ENCODE peak calls at places on chromosomes 4 and X, in six cellular contexts. J, W, F, N, O and P are unnamed samples. For H4K20me1, the result is how much of the 10 kb centered on the place peaks cover.

GRCh38 chrX:19775830-19776498 is 111.4 kb downstream of the SH3KBP1 start:
- DNase-seq in J (no peak), W (no peak), F (no peak), N (no peak), O (no peak), P (no peak)

GRCh38 chr4:84498203-84499026 is 677 bp downstream of the NKX6-1 start:
- DNase-seq in J (peak), W (no peak), F (peak), N (no peak), O (no peak), P (peak)

GRCh38 chrX:20653070-20653469 is 386.4 kb upstream of the RPS6KA3 start:
- DNase-seq in J (no peak), W (no peak), F (no peak), N (no peak), O (no peak), P (no peak)

GRCh38 chr4:16544251-16544721 is 318.0 kb upstream of the TAPT1 start:
- DNase-seq in J (no peak), W (no peak), F (no peak), N (no peak), O (no peak), P (no peak)

GRCh38 chr4:117817316-117817715 is 217.0 kb upstream of the NDST3 start:
- DNase-seq in J (no peak), W (no peak), F (no peak), N (no peak), O (no peak), P (no peak)

GRCh38 chr4:156642161-156642560 is 329.4 kb downstream of the PDGFC start:
- DNase-seq in J (no peak), W (no peak), F (no peak), N (no peak), O (no peak), P (no peak)

GRCh38 chr4:2977116-2978097 is 14.0 kb downstream of the GRK4 start:
- DNase-seq in J (no peak), W (peak), F (no peak), N (peak), O (no peak), P (no peak)

GRCh38 chr4:1026115-1026514 is 14.7 kb downstream of the FGFRL1 start:
- DNase-seq in J (no peak), W (no peak), F (no peak), N (no peak), O (peak), P (peak)

GRCh38 chr4:170047774-170048354 is 21.7 kb upstream of the MFAP3L start:
- DNase-seq in J (peak), W (peak), F (peak), N (peak), O (no peak), P (peak)

GRCh38 chr4:149176019-149176418 is 639.6 kb downstream of the IQCM start:
- DNase-seq in J (peak), W (peak), F (no peak), N (no peak), O (no peak), P (no peak)

GRCh38 chr4:166594326-166594946 is 639.9 kb downstream of the SPOCK3 start:
- DNase-seq in J (peak), W (peak), F (peak), N (no peak), O (peak), P (peak)

DNA sequence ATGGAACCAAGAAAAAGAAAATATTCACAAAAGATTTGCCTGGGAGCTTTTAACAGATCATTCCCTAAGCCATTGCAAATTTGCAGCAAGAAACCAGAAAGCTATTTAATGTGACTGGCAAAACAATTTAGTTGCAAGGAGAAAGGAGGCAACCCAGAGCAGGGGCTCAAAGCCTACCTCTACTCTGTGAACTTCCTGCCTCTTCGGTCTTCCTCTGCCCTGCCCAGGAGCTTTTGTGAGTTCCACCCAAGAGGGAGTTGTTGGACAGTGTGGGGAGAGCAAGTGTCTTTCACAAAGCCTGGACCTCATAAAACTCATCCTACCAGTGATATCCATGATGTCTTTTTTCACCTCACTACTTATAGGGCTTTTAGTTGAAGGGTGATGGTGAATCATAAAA is 107.4 kb downstream of the AFF1 start:
- DNase-seq in J (no peak), W (no peak), F (no peak), N (no peak), O (no peak), P (no peak)
- H4K20me1 ChIP-seq in J (under half), W (under half), F (under half), N (under half), O (under half), P (under half)

DNA sequence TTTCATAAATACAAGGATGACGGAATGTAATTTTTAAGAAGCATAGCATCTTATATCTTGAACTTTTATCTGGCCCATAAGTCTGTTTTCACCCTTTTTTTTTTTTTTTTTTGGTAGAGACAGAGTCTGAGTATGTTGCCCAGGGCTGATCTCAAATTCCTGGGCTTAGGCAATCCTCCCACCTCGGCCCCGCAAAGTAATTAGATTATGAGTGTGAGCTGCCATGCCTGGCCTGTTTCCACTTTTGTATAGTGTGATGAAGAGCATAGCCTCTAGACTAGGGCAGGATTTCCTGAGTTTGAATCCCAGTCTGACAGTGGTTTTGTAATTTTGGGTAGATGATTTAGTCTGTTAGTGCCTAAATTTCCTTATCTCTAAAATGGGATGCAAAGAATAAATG is 11.0 kb downstream of the STIM2 start:
- DNase-seq in J (no peak), W (no peak), F (no peak), N (no peak), O (no peak), P (peak)
- TF ChIP-seq REST in J (no peak), W (no peak), F (no peak), N (no peak), O (no peak), P (no peak)

GRCh38 chr4:56106755-56107154 is 158.0 kb downstream of the CEP135 start:
- DNase-seq in J (no peak), W (no peak), F (no peak), N (no peak), O (no peak), P (peak)
- H4K20me1 ChIP-seq in J (under half), W (under half), F (under half), N (under half), O (under half), P (under half)

DNA sequence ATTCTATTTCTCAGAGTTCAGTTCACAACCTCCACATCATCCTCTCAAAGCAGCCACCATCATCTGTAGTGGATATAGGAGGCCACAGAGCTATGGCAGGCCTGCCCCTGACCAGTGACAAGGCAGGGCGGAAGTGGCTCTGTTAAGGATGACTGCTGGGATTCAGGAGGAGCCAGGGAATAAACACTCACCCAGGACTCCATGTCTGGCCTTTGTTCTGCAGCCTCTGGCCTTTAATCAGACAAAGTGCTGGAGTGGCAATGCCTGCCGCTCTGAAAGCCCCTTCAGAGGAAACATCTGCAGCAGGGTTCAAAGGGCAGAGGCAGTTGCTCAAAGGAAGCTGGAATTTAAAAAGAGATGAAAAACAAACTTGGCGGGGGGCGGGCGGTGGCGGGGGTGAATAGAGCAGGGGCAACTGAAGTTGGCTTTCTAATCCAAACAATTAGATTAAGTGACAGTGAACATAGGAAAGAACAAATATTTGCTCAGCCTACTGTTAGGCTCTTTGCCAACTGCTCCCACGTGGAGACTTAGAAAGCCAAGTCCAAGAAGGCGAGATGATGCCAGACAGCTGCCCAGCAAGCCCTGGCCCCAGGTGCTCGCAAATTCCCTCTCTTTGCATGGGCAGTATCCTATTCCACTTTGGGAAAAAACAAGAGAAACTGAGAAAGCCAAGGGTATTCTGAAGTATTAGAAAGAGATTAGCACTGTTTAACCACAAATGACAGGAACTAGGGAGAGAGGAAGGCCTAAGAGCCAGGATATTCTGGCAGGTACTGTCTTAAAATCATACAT is 5.5 kb downstream of the MPP1 start:
- DNase-seq in J (no peak), W (peak), F (no peak), N (no peak), O (no peak), P (no peak)
- TF ChIP-seq REST in J (no peak), W (no peak), F (no peak), N (no peak), O (no peak), P (no peak)

GRCh38 chrX:68421651-68422050 is 11.6 kb downstream of the OPHN1 start:
- DNase-seq in J (no peak), W (no peak), F (no peak), N (no peak), O (no peak), P (no peak)
- H4K20me1 ChIP-seq in J (under half), W (under half), F (under half), N (under half), O (under half), P (under half)

GRCh38 chr4:36013206-36013605 is 231.1 kb downstream of the ARAP2 start:
- DNase-seq in J (no peak), W (no peak), F (no peak), N (no peak), O (no peak), P (no peak)

GRCh38 chr4:36006226-36006625 is 238.1 kb downstream of the ARAP2 start:
- DNase-seq in J (no peak), W (no peak), F (no peak), N (no peak), O (no peak), P (no peak)

GRCh38 chr4:36010531-36010930 is 233.8 kb downstream of the ARAP2 start:
- DNase-seq in J (no peak), W (no peak), F (no peak), N (no peak), O (no peak), P (no peak)

DNA sequence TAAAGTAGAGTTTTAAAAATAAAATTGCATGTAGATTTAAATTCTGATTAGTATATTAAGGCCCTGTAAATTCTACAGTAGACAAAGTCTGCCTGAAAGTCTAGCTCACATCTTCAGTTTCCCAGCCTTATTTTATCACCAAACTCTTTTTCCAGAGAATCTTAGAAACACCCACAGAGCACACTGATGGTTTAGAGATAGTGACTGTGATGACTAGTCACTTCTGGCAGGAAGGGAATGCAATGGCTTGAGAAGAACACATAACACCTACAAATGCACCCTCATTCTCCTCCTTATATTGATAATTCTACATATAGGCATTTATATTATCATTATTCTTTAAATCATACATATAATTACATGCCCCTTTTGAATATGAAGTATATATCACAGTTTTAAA is 232.9 kb downstream of the ARAP2 start:
- DNase-seq in J (no peak), W (no peak), F (no peak), N (no peak), O (no peak), P (no peak)
- TF ChIP-seq REST in J (no peak), W (no peak), F (no peak), N (no peak), O (no peak), P (no peak)